ENCODE peak calls at places on chromosomes 16 and 17, in four cellular contexts. T is sigmoid colon, Y is uterus, L is breast epithelium. W is an unnamed sample.

GRCh38 chr16:56321159-56321558 is 104.2 kb downstream of the AMFR start:
- DNase-seq in T (no peak), Y (no peak), L (no peak), W (no peak)

GRCh38 chr17:65455972-65456343 is 105.5 kb downstream of the AXIN2 start:
- DNase-seq in T (no peak), Y (no peak), L (no peak), W (peak; percentile 13)

GRCh38 chr17:77423589-77424451 is 283.1 kb downstream of the SEC14L1 start:
- DNase-seq in T (peak; percentile 99), Y (peak; percentile 98), L (peak; percentile 85), W (no peak)

GRCh38 chr16:24511801-24512200 is 27.6 kb upstream of the RBBP6 start:
- DNase-seq in T (no peak), Y (no peak), L (no peak), W (no peak)

GRCh38 chr16:82177555-82177954 is 7.5 kb upstream of the MPHOSPH6 start:
- DNase-seq in T (no peak), Y (no peak), L (no peak), W (no peak)

GRCh38 chr17:8067806-8068205 is 19.7 kb downstream of the ALOX12B start:
- DNase-seq in T (no peak), Y (no peak), L (no peak), W (no peak)

GRCh38 chr17:44355310-44355640 is 8.4 kb downstream of the FAM171A2 start:
- DNase-seq in T (no peak), Y (no peak), L (no peak), W (no peak)

GRCh38 chr16:25747160-25747758 is 55.5 kb downstream of the HS3ST4 start:
- DNase-seq in T (no peak), Y (no peak), L (no peak), W (no peak)

GRCh38 chr17:78790552-78790951 is 8.5 kb upstream of the CYTH1 start:
- DNase-seq in T (no peak), Y (no peak), L (no peak), W (no peak)

GRCh38 chr16:1580956-1581355 is 30.9 kb downstream of the IFT140 start:
- DNase-seq in T (no peak), Y (no peak), L (no peak), W (no peak)

GRCh38 chr17:10292057-10292931 is 80.5 kb downstream of the MYH13 start:
- DNase-seq in T (peak; percentile 80), Y (peak; percentile 59), L (peak; percentile 20), W (peak; percentile 45)

DNA sequence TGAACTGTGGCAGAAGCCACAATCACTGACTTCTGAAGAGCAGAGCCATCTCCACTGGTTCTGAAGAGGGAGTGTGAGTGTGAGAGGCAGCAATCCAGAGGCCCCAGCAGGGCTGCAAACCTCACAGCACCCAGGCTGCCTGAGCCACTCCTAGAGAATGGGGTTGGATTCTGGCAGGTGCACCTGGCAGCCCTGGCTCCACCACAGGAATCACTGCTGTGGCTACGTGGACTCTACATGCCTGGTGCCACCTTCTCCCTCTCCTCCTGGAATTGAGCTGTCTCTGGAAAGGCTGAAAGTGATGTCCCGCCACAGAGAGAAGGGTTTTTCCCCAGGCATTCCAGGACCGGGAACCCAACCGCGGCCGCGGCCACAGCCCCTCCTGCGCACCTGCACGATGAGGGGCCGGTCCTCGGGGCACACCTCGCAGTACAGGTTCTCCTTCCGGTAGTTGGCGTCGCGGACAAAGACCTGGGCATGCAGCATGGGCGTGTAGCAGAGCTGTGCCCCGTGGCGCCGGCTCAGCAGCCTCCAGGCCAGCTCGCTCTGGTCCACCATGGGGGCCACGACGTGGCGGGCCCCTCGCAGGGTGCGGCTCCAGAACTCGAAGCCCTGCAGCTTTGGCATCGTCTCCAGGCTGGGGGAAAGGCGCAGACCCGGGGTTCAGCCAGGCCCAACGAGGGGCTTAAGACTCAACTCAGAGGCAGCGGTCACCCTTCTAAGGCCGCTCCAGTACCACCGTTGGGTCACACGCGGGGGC is 991 bp downstream of the DUS1L start:
- DNase-seq in T (no peak), Y (no peak), L (no peak), W (no peak)
- H3K27ac ChIP-seq in T (peak overlapping the region; percentile 89), Y (peak overlapping the region; percentile 88), L (peak overlapping the region; percentile 97), W (peak overlapping the region; percentile 57)

GRCh38 chr17:1939979-1940809 is 84.9 kb downstream of the RTN4RL1 start:
- DNase-seq in T (no peak), Y (no peak), L (no peak), W (no peak)
- H3K36me3 ChIP-seq in T (no peaks in the 10 kb centered on the region), Y (no peaks in the 10 kb centered on the region), L (no peaks in the 10 kb centered on the region), W (no peaks in the 10 kb centered on the region)

GRCh38 chr17:50239913-50240312 is 34.4 kb upstream of the TMEM92 start:
- DNase-seq in T (no peak), Y (no peak), L (no peak), W (no peak)

GRCh38 chr17:50238594-50239287 is 35.5 kb upstream of the TMEM92 start:
- DNase-seq in T (no peak), Y (no peak), L (no peak), W (no peak)

DNA sequence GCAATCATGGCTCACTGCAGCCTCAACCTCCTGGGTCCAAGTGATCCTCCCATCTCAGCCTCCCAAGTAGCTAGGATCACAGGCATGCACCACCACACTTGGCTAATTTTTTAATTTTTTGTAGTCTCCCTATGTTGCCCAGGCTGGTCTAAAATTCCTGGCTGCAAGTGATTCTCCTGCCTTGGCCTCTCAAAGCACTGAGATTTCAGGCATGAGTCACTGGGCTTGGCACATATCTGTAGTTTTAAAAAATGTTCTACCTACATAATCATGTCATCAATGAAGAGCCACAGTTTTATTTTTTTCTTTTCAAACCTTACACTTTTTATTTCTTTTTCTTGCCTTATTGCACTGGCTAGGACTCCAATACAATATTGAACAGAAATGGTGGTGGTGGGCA is 33.1 kb upstream of the COL1A1 start:
- DNase-seq in T (no peak), Y (no peak), L (no peak), W (no peak)
- H3K27ac ChIP-seq in T (no peak overlapping the region), Y (no peak overlapping the region), L (no peak overlapping the region), W (no peak overlapping the region)

DNA sequence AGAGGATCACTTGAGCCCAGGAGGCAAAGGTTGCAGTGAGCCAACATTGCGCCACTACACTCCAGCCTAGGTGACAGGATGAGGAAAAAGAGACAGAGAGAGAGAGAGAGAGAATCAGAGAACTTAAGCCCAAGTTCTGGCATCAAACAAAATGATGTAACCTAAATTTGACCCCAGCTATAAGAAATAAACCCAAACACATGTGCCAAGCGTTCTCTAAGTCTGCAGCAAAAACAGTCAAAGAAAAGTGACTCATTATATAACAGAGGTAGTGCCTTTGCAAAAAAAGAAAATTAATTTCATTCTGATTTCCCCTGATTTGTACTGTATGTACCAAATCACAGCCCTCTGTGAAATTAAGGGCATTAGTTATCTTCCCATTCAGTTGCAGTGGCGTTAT is 89.5 kb downstream of the CDH11 start:
- DNase-seq in T (no peak), Y (no peak), L (no peak), W (no peak)
- H3K36me3 ChIP-seq in T (no peaks in the 10 kb centered on the region), Y (no peaks in the 10 kb centered on the region), L (no peaks in the 10 kb centered on the region), W (no peaks in the 10 kb centered on the region)

DNA sequence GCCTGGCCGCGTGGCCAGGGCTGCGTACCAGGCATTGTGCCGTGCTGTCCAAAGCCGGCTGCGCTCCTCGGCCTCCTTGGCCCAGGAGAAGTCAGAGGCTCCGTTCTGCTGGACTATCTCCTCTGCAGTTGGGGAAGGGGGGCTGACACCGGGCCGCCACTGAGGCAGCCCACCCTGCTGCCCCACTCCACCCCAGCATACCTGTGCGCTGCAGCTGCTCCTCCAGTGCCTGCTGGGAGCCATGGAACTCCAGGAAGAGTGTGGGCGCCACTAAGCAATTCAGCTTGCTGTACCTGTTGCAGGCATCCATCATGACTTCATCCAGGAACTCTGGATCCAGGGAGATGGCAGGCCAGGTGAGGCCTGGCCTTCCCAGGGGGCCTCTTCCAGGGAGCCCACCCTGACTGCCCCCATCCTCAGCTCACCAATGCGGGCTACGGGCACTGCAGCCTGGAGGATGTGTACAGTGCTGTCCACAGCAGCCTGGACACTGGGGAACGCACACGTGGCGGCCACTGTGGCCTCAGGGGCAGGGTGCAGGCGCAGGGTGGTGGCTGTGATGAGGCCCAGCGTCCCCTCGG is 2.9 kb downstream of the LDHD start:
- DNase-seq in T (no peak), Y (no peak), L (no peak), W (no peak)
- H3K27ac ChIP-seq in T (no peak overlapping the region), Y (no peak overlapping the region), L (no peak overlapping the region), W (no peak overlapping the region)

DNA sequence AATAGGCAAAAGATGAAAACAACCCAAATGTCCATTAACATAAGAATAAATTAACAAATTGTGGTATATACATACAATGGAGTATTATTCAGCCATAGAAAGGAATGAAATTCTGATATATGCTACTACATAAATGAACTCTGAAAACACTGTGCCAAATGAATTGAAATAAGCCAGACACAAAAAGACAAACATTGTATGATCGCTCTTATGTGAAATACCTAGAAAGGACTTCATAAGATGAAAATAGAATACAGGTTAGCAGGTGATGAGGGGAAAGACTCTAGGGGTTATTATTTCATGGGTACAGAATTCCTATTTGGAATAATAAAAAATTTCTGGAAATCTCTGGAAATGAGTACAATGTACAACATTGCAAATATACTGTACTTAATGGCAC is 80.2 kb downstream of the BRIP1 start:
- DNase-seq in T (no peak), Y (no peak), L (no peak), W (no peak)
- H3K36me3 ChIP-seq in T (no peaks in the 10 kb centered on the region), Y (no peaks in the 10 kb centered on the region), L (no peaks in the 10 kb centered on the region), W (no peaks in the 10 kb centered on the region)

GRCh38 chr17:71548540-71549190 is 572.2 kb upstream of the SOX9 start:
- DNase-seq in T (no peak), Y (no peak), L (no peak), W (no peak)

GRCh38 chr17:71550675-71551074 is 570.1 kb upstream of the SOX9 start:
- DNase-seq in T (no peak), Y (no peak), L (no peak), W (no peak)

GRCh38 chr17:71547904-71548303 is 572.9 kb upstream of the SOX9 start:
- DNase-seq in T (no peak), Y (no peak), L (no peak), W (no peak)

DNA sequence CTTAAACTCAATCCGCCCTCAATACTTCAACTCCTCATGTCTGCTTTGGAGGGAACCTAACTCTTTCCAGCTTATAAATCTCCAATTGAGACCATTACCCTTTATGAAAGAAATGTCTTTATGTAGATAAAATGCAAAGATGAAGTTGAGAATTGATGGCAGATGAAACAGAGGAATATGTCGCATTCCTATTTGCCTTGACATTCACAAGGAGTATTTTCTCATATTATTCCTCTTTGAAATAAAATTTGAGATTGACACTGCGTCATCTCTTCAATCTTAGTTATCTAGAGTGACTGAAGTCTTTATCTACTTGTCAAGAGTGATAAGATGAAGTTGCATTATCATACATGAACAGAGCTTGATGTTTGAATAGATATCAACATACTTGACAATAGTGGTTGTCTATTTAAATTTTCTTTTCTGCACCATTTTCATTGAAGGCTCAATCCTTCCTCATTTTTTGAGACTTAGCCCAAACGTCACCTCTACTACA is 574.4 kb upstream of the SOX9 start:
- DNase-seq in T (no peak), Y (no peak), L (no peak), W (no peak)
- H3K27ac ChIP-seq in T (no peak overlapping the region), Y (no peak overlapping the region), L (no peak overlapping the region), W (no peak overlapping the region)